ENCODE peak calls at places on chromosomes 6 and 20, in nine cellular contexts. One of them, this sample, is unnamed.

GRCh38 chr6:119834418-119834817 is 484.9 kb upstream of the MAN1A1 start:
- DNase-seq in midbrain: no peak
- DNase-seq in NCI-H1417: no peak
- DNase-seq in upper lobe of right lung: no peak
- DNase-seq in T-helper 9 cell: no peak
- DNase-seq in GM13976: no peak
- DNase-seq in nephron progenitor cell: no peak
- DNase-seq in naive thymus-derived CD4-positive, alpha-beta T cell: no peak
- DNase-seq in NCI-H1092 treated with DMSO at 0.1 percent for 48 hours: no peak
- DNase-seq in this sample: no peak

GRCh38 chr6:134707342-134707982 is 242.4 kb downstream of the ALDH8A1 start:
- DNase-seq in GM13976: no peak
- DNase-seq in NCI-H1417: peak
- DNase-seq in NCI-H1092 treated with DMSO at 0.1 percent for 48 hours: no peak
- DNase-seq in upper lobe of right lung: no peak
- DNase-seq in nephron progenitor cell: no peak
- DNase-seq in midbrain: peak
- DNase-seq in naive thymus-derived CD4-positive, alpha-beta T cell: no peak
- DNase-seq in T-helper 9 cell: no peak
- DNase-seq in this sample: no peak

GRCh38 chr6:154829970-154830369 is 96.8 kb downstream of the SCAF8 start:
- DNase-seq in GM13976: no peak
- DNase-seq in NCI-H1417: no peak
- DNase-seq in T-helper 9 cell: no peak
- DNase-seq in nephron progenitor cell: no peak
- DNase-seq in midbrain: no peak
- DNase-seq in NCI-H1092 treated with DMSO at 0.1 percent for 48 hours: no peak
- DNase-seq in upper lobe of right lung: no peak
- DNase-seq in naive thymus-derived CD4-positive, alpha-beta T cell: no peak
- DNase-seq in this sample: no peak

GRCh38 chr6:51513891-51514290 is 573.5 kb downstream of the PKHD1 start:
- DNase-seq in T-helper 9 cell: no peak
- DNase-seq in NCI-H1417: no peak
- DNase-seq in naive thymus-derived CD4-positive, alpha-beta T cell: no peak
- DNase-seq in upper lobe of right lung: no peak
- DNase-seq in GM13976: no peak
- DNase-seq in midbrain: no peak
- DNase-seq in NCI-H1092 treated with DMSO at 0.1 percent for 48 hours: no peak
- DNase-seq in nephron progenitor cell: peak
- DNase-seq in this sample: no peak

GRCh38 chr20:1775117-1775516 is 117.5 kb upstream of the SIRPG start:
- DNase-seq in nephron progenitor cell: no peak
- DNase-seq in NCI-H1092 treated with DMSO at 0.1 percent for 48 hours: no peak
- DNase-seq in NCI-H1417: no peak
- DNase-seq in upper lobe of right lung: no peak
- DNase-seq in midbrain: no peak
- DNase-seq in GM13976: no peak
- DNase-seq in naive thymus-derived CD4-positive, alpha-beta T cell: no peak
- DNase-seq in T-helper 9 cell: no peak
- DNase-seq in this sample: no peak

GRCh38 chr6:28218312-28219248 is 6.5 kb upstream of the ZSCAN9 start:
- DNase-seq in NCI-H1417: peak
- DNase-seq in naive thymus-derived CD4-positive, alpha-beta T cell: peak
- DNase-seq in NCI-H1092 treated with DMSO at 0.1 percent for 48 hours: peak
- DNase-seq in GM13976: peak
- DNase-seq in midbrain: peak
- DNase-seq in nephron progenitor cell: peak
- DNase-seq in T-helper 9 cell: no peak
- DNase-seq in upper lobe of right lung: peak
- DNase-seq in this sample: no peak

GRCh38 chr6:20211941-20212391 is 303 bp downstream of the MBOAT1 start:
- DNase-seq in upper lobe of right lung: no peak
- DNase-seq in GM13976: no peak
- DNase-seq in midbrain: peak
- DNase-seq in NCI-H1417: peak
- DNase-seq in nephron progenitor cell: no peak
- DNase-seq in T-helper 9 cell: peak
- DNase-seq in NCI-H1092 treated with DMSO at 0.1 percent for 48 hours: peak
- DNase-seq in naive thymus-derived CD4-positive, alpha-beta T cell: no peak
- DNase-seq in this sample: peak

GRCh38 chr6:30450908-30451818 is 38.1 kb upstream of the HLA-E start:
- DNase-seq in T-helper 9 cell: no peak
- DNase-seq in GM13976: peak
- DNase-seq in NCI-H1092 treated with DMSO at 0.1 percent for 48 hours: no peak
- DNase-seq in nephron progenitor cell: peak
- DNase-seq in midbrain: peak
- DNase-seq in NCI-H1417: no peak
- DNase-seq in upper lobe of right lung: peak
- DNase-seq in naive thymus-derived CD4-positive, alpha-beta T cell: no peak
- DNase-seq in this sample: peak

GRCh38 chr20:47610247-47610944 is 108.7 kb downstream of the NCOA3 start:
- DNase-seq in midbrain: no peak
- DNase-seq in naive thymus-derived CD4-positive, alpha-beta T cell: no peak
- DNase-seq in T-helper 9 cell: peak
- DNase-seq in GM13976: peak
- DNase-seq in upper lobe of right lung: no peak
- DNase-seq in nephron progenitor cell: no peak
- DNase-seq in NCI-H1417: no peak
- DNase-seq in NCI-H1092 treated with DMSO at 0.1 percent for 48 hours: no peak
- DNase-seq in this sample: peak

GRCh38 chr6:116902634-116903033 is 25.6 kb downstream of the RFX6 start:
- DNase-seq in NCI-H1417: no peak
- DNase-seq in GM13976: no peak
- DNase-seq in midbrain: no peak
- DNase-seq in naive thymus-derived CD4-positive, alpha-beta T cell: no peak
- DNase-seq in NCI-H1092 treated with DMSO at 0.1 percent for 48 hours: no peak
- DNase-seq in upper lobe of right lung: no peak
- DNase-seq in T-helper 9 cell: no peak
- DNase-seq in nephron progenitor cell: no peak
- DNase-seq in this sample: no peak

GRCh38 chr6:138682722-138683521 is 90.6 kb upstream of the CCDC28A start:
- DNase-seq in upper lobe of right lung: no peak
- DNase-seq in midbrain: no peak
- DNase-seq in GM13976: no peak
- DNase-seq in T-helper 9 cell: no peak
- DNase-seq in naive thymus-derived CD4-positive, alpha-beta T cell: no peak
- DNase-seq in NCI-H1092 treated with DMSO at 0.1 percent for 48 hours: no peak
- DNase-seq in NCI-H1417: no peak
- DNase-seq in nephron progenitor cell: no peak
- DNase-seq in this sample: no peak

GRCh38 chr6:136230219-136230980 is 19.7 kb downstream of the MTFR2 start:
- DNase-seq in T-helper 9 cell: no peak
- DNase-seq in NCI-H1092 treated with DMSO at 0.1 percent for 48 hours: no peak
- DNase-seq in GM13976: no peak
- DNase-seq in nephron progenitor cell: no peak
- DNase-seq in naive thymus-derived CD4-positive, alpha-beta T cell: no peak
- DNase-seq in NCI-H1417: no peak
- DNase-seq in midbrain: no peak
- DNase-seq in upper lobe of right lung: no peak
- DNase-seq in this sample: no peak

GRCh38 chr6:106613590-106613989 is 15.7 kb downstream of the RTN4IP1 start:
- DNase-seq in naive thymus-derived CD4-positive, alpha-beta T cell: no peak
- DNase-seq in T-helper 9 cell: no peak
- DNase-seq in midbrain: no peak
- DNase-seq in GM13976: no peak
- DNase-seq in upper lobe of right lung: no peak
- DNase-seq in NCI-H1417: no peak
- DNase-seq in nephron progenitor cell: no peak
- DNase-seq in NCI-H1092 treated with DMSO at 0.1 percent for 48 hours: no peak
- DNase-seq in this sample: no peak

GRCh38 chr6:137801352-137802088 is 65.5 kb upstream of the TNFAIP3 start:
- DNase-seq in NCI-H1417: no peak
- DNase-seq in T-helper 9 cell: no peak
- DNase-seq in nephron progenitor cell: no peak
- DNase-seq in NCI-H1092 treated with DMSO at 0.1 percent for 48 hours: no peak
- DNase-seq in naive thymus-derived CD4-positive, alpha-beta T cell: no peak
- DNase-seq in midbrain: no peak
- DNase-seq in upper lobe of right lung: no peak
- DNase-seq in GM13976: no peak
- DNase-seq in this sample: no peak

GRCh38 chr6:142861711-142862110 is 83.3 kb downstream of the HIVEP2 start:
- DNase-seq in midbrain: no peak
- DNase-seq in upper lobe of right lung: no peak
- DNase-seq in NCI-H1417: peak
- DNase-seq in naive thymus-derived CD4-positive, alpha-beta T cell: no peak
- DNase-seq in T-helper 9 cell: no peak
- DNase-seq in NCI-H1092 treated with DMSO at 0.1 percent for 48 hours: no peak
- DNase-seq in GM13976: no peak
- DNase-seq in nephron progenitor cell: no peak
- DNase-seq in this sample: no peak

GRCh38 chr6:27757307-27757706 is 154.9 kb downstream of the OR2B2 start:
- DNase-seq in NCI-H1417: no peak
- DNase-seq in upper lobe of right lung: peak
- DNase-seq in GM13976: peak
- DNase-seq in T-helper 9 cell: peak
- DNase-seq in NCI-H1092 treated with DMSO at 0.1 percent for 48 hours: no peak
- DNase-seq in midbrain: no peak
- DNase-seq in naive thymus-derived CD4-positive, alpha-beta T cell: peak
- DNase-seq in nephron progenitor cell: peak
- DNase-seq in this sample: peak

GRCh38 chr20:35088231-35088794 is 4.3 kb downstream of the TRPC4AP start:
- DNase-seq in GM13976: no peak
- DNase-seq in nephron progenitor cell: no peak
- DNase-seq in NCI-H1417: no peak
- DNase-seq in T-helper 9 cell: no peak
- DNase-seq in upper lobe of right lung: no peak
- DNase-seq in naive thymus-derived CD4-positive, alpha-beta T cell: no peak
- DNase-seq in NCI-H1092 treated with DMSO at 0.1 percent for 48 hours: no peak
- DNase-seq in midbrain: no peak
- DNase-seq in this sample: no peak

GRCh38 chr20:34525709-34526416 is 9.6 kb downstream of the DYNLRB1 start:
- DNase-seq in GM13976: no peak
- DNase-seq in upper lobe of right lung: peak
- DNase-seq in midbrain: peak
- DNase-seq in T-helper 9 cell: no peak
- DNase-seq in NCI-H1417: peak
- DNase-seq in NCI-H1092 treated with DMSO at 0.1 percent for 48 hours: no peak
- DNase-seq in nephron progenitor cell: no peak
- DNase-seq in naive thymus-derived CD4-positive, alpha-beta T cell: no peak
- DNase-seq in this sample: no peak

GRCh38 chr6:69719602-69720193 is 77.1 kb downstream of the LMBRD1 start:
- DNase-seq in T-helper 9 cell: no peak
- DNase-seq in naive thymus-derived CD4-positive, alpha-beta T cell: no peak
- DNase-seq in NCI-H1092 treated with DMSO at 0.1 percent for 48 hours: no peak
- DNase-seq in NCI-H1417: peak
- DNase-seq in upper lobe of right lung: no peak
- DNase-seq in GM13976: no peak
- DNase-seq in nephron progenitor cell: no peak
- DNase-seq in midbrain: peak
- DNase-seq in this sample: no peak

GRCh38 chr6:149216459-149216858 is 101.1 kb upstream of the TAB2 start:
- DNase-seq in midbrain: no peak
- DNase-seq in naive thymus-derived CD4-positive, alpha-beta T cell: no peak
- DNase-seq in nephron progenitor cell: no peak
- DNase-seq in NCI-H1092 treated with DMSO at 0.1 percent for 48 hours: no peak
- DNase-seq in NCI-H1417: no peak
- DNase-seq in GM13976: no peak
- DNase-seq in upper lobe of right lung: no peak
- DNase-seq in T-helper 9 cell: no peak
- DNase-seq in this sample: no peak

GRCh38 chr6:16338577-16339262 is 100.3 kb downstream of the GMPR start:
- DNase-seq in nephron progenitor cell: peak
- DNase-seq in midbrain: no peak
- DNase-seq in NCI-H1092 treated with DMSO at 0.1 percent for 48 hours: no peak
- DNase-seq in GM13976: no peak
- DNase-seq in T-helper 9 cell: no peak
- DNase-seq in upper lobe of right lung: peak
- DNase-seq in NCI-H1417: no peak
- DNase-seq in naive thymus-derived CD4-positive, alpha-beta T cell: no peak
- DNase-seq in this sample: no peak

GRCh38 chr20:58459058-58459743 is 56.0 kb downstream of the APCDD1L start:
- DNase-seq in GM13976: no peak
- DNase-seq in midbrain: no peak
- DNase-seq in NCI-H1092 treated with DMSO at 0.1 percent for 48 hours: no peak
- DNase-seq in naive thymus-derived CD4-positive, alpha-beta T cell: no peak
- DNase-seq in upper lobe of right lung: no peak
- DNase-seq in nephron progenitor cell: no peak
- DNase-seq in T-helper 9 cell: no peak
- DNase-seq in NCI-H1417: no peak
- DNase-seq in this sample: no peak

GRCh38 chr6:110625883-110626282 is 149.5 kb upstream of the SLC22A16 start:
- DNase-seq in NCI-H1417: no peak
- DNase-seq in naive thymus-derived CD4-positive, alpha-beta T cell: no peak
- DNase-seq in NCI-H1092 treated with DMSO at 0.1 percent for 48 hours: no peak
- DNase-seq in midbrain: no peak
- DNase-seq in nephron progenitor cell: no peak
- DNase-seq in T-helper 9 cell: no peak
- DNase-seq in upper lobe of right lung: no peak
- DNase-seq in GM13976: no peak
- DNase-seq in this sample: no peak

GRCh38 chr20:45415822-45416637 is at the start of gene PIGT:
- DNase-seq in upper lobe of right lung: peak
- DNase-seq in GM13976: peak
- DNase-seq in NCI-H1417: peak
- DNase-seq in nephron progenitor cell: peak
- DNase-seq in NCI-H1092 treated with DMSO at 0.1 percent for 48 hours: peak
- DNase-seq in T-helper 9 cell: peak
- DNase-seq in midbrain: peak
- DNase-seq in naive thymus-derived CD4-positive, alpha-beta T cell: peak
- DNase-seq in this sample: peak

GRCh38 chr20:24446811-24447210 is 22.6 kb upstream of the SYNDIG1 start:
- DNase-seq in nephron progenitor cell: no peak
- DNase-seq in GM13976: no peak
- DNase-seq in T-helper 9 cell: no peak
- DNase-seq in naive thymus-derived CD4-positive, alpha-beta T cell: no peak
- DNase-seq in NCI-H1092 treated with DMSO at 0.1 percent for 48 hours: no peak
- DNase-seq in midbrain: no peak
- DNase-seq in NCI-H1417: no peak
- DNase-seq in upper lobe of right lung: no peak
- DNase-seq in this sample: no peak

GRCh38 chr6:136717297-136717990 is 74.8 kb downstream of the MAP3K5 start:
- DNase-seq in naive thymus-derived CD4-positive, alpha-beta T cell: no peak
- DNase-seq in upper lobe of right lung: no peak
- DNase-seq in NCI-H1417: no peak
- DNase-seq in GM13976: peak
- DNase-seq in T-helper 9 cell: no peak
- DNase-seq in NCI-H1092 treated with DMSO at 0.1 percent for 48 hours: no peak
- DNase-seq in midbrain: no peak
- DNase-seq in nephron progenitor cell: no peak
- DNase-seq in this sample: no peak